ENCODE peak calls at places on chromosomes 11 and 22, in eight cellular contexts. N is kidney, L is adrenal gland, R is fibroblast of lung, V is glutamatergic neuron, C is GM10248, W is OCI-LY7, O is B cell. S is an unnamed sample.

GRCh38 chr11:92838655-92839334 is 130.7 kb upstream of the MTNR1B start:
- DNase-seq in R (peak; percentile 38), C (no peak), W (no peak), V (no peak), N (no peak), O (no peak), L (no peak), S (no peak)

GRCh38 chr11:74057251-74058151 is 48.6 kb upstream of the UCP3 start:
- DNase-seq in C (no peak), W (no peak), V (no peak), R (peak; percentile 71), N (no peak), L (no peak), O (no peak), S (no peak)

GRCh38 chr22:48693377-48694135 is 1134.1 kb downstream of the BRD1 start:
- DNase-seq in R (no peak), O (no peak), C (no peak), N (peak; percentile 51), W (no peak), V (no peak), L (no peak), S (no peak)

GRCh38 chr11:58775066-58775708 is 43.4 kb upstream of the GLYAT start:
- DNase-seq in N (no peak), L (no peak), R (no peak), O (no peak), W (no peak), V (no peak), C (no peak), S (no peak)

GRCh38 chr11:124123587-124123986 is 8.3 kb downstream of the VWA5A start:
- DNase-seq in N (no peak), W (no peak), R (no peak), O (no peak), C (no peak), V (no peak), L (no peak), S (no peak)

GRCh38 chr11:68354181-68354872 is 41.9 kb downstream of the LRP5 start:
- DNase-seq in R (peak; percentile 92), L (peak; percentile 97), O (no peak), C (no peak), N (peak; percentile 97), W (no peak), V (no peak), S (no peak)

GRCh38 chr11:6943131-6943530 is 16.9 kb downstream of the ZNF215 start:
- DNase-seq in W (no peak), O (no peak), C (no peak), R (peak; percentile 35), N (no peak), L (no peak), V (no peak), S (no peak)

GRCh38 chr11:110960167-110960566 is 247.9 kb upstream of the ARHGAP20 start:
- DNase-seq in C (no peak), W (no peak), N (no peak), O (no peak), V (no peak), L (no peak), R (no peak), S (no peak)

GRCh38 chr22:38350444-38351359 is 33.5 kb upstream of the CSNK1E start:
- DNase-seq in V (no peak), O (peak; percentile 8), L (no peak), R (no peak), W (no peak), N (peak; percentile 48), C (no peak), S (no peak)

GRCh38 chr22:17121235-17122195 is at the start of gene TMEM121B:
- DNase-seq in C (no peak), V (peak; percentile 94), W (no peak), L (peak; percentile 63), N (peak; percentile 86), O (no peak), R (peak; percentile 55), S (no peak)

GRCh38 chr11:36073411-36074203 is 129.7 kb downstream of the LDLRAD3 start:
- DNase-seq in C (no peak), V (peak; percentile 52), L (peak; percentile 67), N (peak; percentile 80), O (no peak), R (peak; percentile 93), W (no peak), S (no peak)

GRCh38 chr22:39641660-39642059 is 71.1 kb downstream of the CACNA1I start:
- DNase-seq in O (no peak), R (no peak), C (no peak), L (no peak), W (no peak), V (no peak), N (no peak), S (no peak)

GRCh38 chr22:43128928-43129424 is 14.2 kb downstream of the MCAT start:
- DNase-seq in V (no peak), N (no peak), C (peak; percentile 59), O (peak; percentile 64), R (no peak), W (peak; percentile 88), L (no peak), S (no peak)

GRCh38 chr11:76159983-76160661 is 46.2 kb downstream of the WNT11 start:
- DNase-seq in L (no peak), O (peak; percentile 27), R (no peak), W (no peak), V (no peak), N (peak; percentile 59), C (no peak), S (no peak)

GRCh38 chr22:25027552-25027951 is 75.0 kb downstream of the KIAA1671 start:
- DNase-seq in L (no peak), R (no peak), W (no peak), V (no peak), N (no peak), O (no peak), C (no peak), S (no peak)

GRCh38 chr11:66328307-66329144 is 7.7 kb downstream of the RIN1 start:
- DNase-seq in C (peak; percentile 88), W (peak; percentile 88), V (peak; percentile 82), N (peak; percentile 88), L (peak; percentile 83), O (peak; percentile 91), R (peak; percentile 71), S (peak; percentile 79)

GRCh38 chr11:97621282-97621681 is 1231.5 kb downstream of the JRKL start:
- DNase-seq in W (no peak), L (no peak), N (no peak), V (no peak), C (no peak), R (no peak), O (no peak), S (no peak)

GRCh38 chr22:46096051-46096450 is 54.3 kb upstream of the PPARA start:
- DNase-seq in N (no peak), R (no peak), V (no peak), W (no peak), L (no peak), O (no peak), C (no peak), S (no peak)

GRCh38 chr11:102932678-102933077 is 22.9 kb downstream of the MMP13 start:
- DNase-seq in W (no peak), C (no peak), N (no peak), V (no peak), L (no peak), O (no peak), R (no peak), S (no peak)
- TF ChIP-seq CTCF in W (no peak), C (no peak), N (no peak), V (no peak), L (no peak), O (no peak), R (no peak), S (no peak)

GRCh38 chr22:29623059-29623458 is 19.6 kb downstream of the NF2 start:
- DNase-seq in R (no peak), W (no peak), O (no peak), C (no peak), L (no peak), N (no peak), V (no peak), S (no peak)

GRCh38 chr22:29623553-29624169 is 20.2 kb downstream of the NF2 start:
- DNase-seq in O (no peak), R (no peak), C (no peak), L (no peak), N (no peak), V (no peak), W (no peak), S (no peak)

GRCh38 chr22:29627196-29627535 is 23.7 kb downstream of the NF2 start:
- DNase-seq in R (no peak), V (no peak), W (no peak), L (no peak), N (no peak), C (no peak), O (no peak), S (no peak)

GRCh38 chr22:29626497-29627195 is 23.2 kb downstream of the NF2 start:
- DNase-seq in R (peak; percentile 83), L (no peak), V (no peak), C (no peak), O (no peak), W (no peak), N (no peak), S (no peak)

DNA sequence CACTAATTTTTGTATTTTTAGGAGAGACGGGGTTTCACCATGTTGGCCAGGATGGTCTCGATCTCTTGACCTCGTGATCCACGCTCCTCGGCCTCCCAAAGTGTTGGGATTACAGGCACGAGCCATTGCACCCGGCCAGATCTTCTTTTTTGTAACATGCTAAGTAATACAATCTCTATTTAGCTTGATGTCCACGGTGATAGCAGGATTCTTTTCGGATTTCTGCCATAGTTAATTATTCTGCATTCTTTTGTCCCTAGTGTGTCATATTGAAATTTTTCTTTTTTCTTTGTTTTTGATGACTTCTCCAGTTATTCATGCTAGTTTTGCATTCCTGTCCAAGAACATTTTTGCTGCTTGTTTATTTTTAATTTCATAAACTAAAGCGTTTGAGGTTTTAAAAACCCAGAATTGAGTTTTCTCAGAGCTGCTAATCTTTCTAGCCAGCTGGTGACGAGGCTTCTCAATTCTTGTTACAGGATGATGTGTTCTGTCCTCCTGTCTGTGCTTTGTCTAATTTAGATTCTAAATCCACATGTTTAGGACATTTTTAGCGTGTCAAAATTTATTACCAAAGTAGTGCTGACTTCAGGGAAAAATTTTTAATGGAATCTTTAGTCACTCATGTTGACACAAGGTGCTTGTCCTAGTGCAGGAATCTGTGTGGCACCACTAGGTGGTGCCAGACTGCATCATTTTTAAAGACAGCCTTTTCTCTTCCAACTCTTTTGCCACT is 21.8 kb downstream of the NF2 start:
- DNase-seq in O (peak; percentile 37), N (no peak), C (peak; percentile 40), L (peak; percentile 74), W (peak; percentile 60), R (peak; percentile 80), V (peak; percentile 35), S (no peak)
- TF ChIP-seq CTCF in O (peak; percentile 98), N (peak; percentile 72), C (peak; percentile 81), L (peak; percentile 82), W (peak; percentile 100), R (peak; percentile 84), V (peak; percentile 78), S (peak; percentile 97)

DNA sequence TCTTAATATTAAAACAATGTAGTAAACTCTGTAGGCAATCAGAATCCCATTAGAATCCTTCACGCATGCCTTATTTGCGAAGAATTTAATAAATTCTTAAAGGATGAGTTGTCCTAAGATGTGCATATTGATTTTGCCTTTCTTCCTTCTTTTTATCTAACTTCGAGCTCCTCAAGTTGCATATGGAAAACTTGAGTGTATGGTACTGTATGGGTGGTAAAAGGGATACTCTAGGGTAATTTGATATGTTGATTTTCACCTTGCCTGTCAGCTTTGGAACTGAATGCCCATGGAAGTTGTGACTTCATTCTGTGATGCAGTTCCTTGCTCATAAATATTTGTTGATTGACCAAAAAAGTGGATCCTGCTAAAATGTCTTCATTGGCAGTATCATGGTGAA is 193.8 kb downstream of the DDX10 start:
- DNase-seq in W (no peak), L (no peak), V (no peak), N (no peak), O (no peak), R (no peak), C (no peak), S (no peak)
- TF ChIP-seq CTCF in W (no peak), L (no peak), V (no peak), N (no peak), O (no peak), R (no peak), C (no peak), S (no peak)

GRCh38 chr11:105577645-105578044 is 32.2 kb upstream of the GRIA4 start:
- DNase-seq in R (peak; percentile 64), V (no peak), W (no peak), N (no peak), C (no peak), O (no peak), L (no peak), S (no peak)
- TF ChIP-seq CTCF in R (no peak), V (no peak), W (no peak), N (no peak), C (no peak), O (no peak), L (no peak), S (no peak)

S was measured in natural killer cell.